ENCODE peak calls at places on chromosomes 12 and 14, in eight cellular contexts. B is erythroblast; N is progenitor cell of endocrine pancreas; L is amniotic epithelial cell; P is fibroblast of pulmonary artery; E is GM12878; D is stimulated activated CD4-positive, alpha-beta T cell treated with anti-CD3 and anti-CD28 coated beads, Interleukin-12 subunit alpha, Interleukin-12 subunit beta, amount 100 ng/mL, for 24 hours; H is LHCN-M2. Q is an unnamed sample.

GRCh38 chr12:50017047-50017446 is 8.2 kb downstream of the RACGAP1 start:
- DNase-seq in B (peak; percentile 29), N (no peak), L (peak; percentile 94), P (peak; percentile 97), E (no peak), D (no peak), H (peak; percentile 81), Q (no peak)

GRCh38 chr12:16454481-16454880 is 107.0 kb downstream of the MGST1 start:
- DNase-seq in B (no peak), N (no peak), L (peak; percentile 42), P (peak; percentile 44), E (no peak), D (no peak), H (peak; percentile 41), Q (no peak)

GRCh38 chr14:99628832-99629618 is 15.9 kb upstream of the HHIPL1 start:
- DNase-seq in B (peak; percentile 75), N (peak; percentile 78), L (peak; percentile 29), P (peak; percentile 74), E (no peak), D (peak; percentile 24), H (peak; percentile 37), Q (peak; percentile 41)

GRCh38 chr12:110501378-110501721 is 561 bp downstream of the VPS29 start:
- DNase-seq in B (peak; percentile 75), N (no peak), L (peak; percentile 50), P (peak; percentile 36), E (no peak), D (no peak), H (peak; percentile 65), Q (no peak)

GRCh38 chr12:3304436-3305135 is 186.4 kb upstream of the PRMT8 start:
- DNase-seq in B (no peak), N (no peak), L (peak; percentile 41), P (peak; percentile 51), E (no peak), D (no peak), H (peak; percentile 82), Q (no peak)

GRCh38 chr12:127494961-127495915 is 771.7 kb upstream of the TMEM132C start:
- DNase-seq in B (no peak), N (no peak), L (no peak), P (no peak), E (no peak), D (no peak), H (no peak), Q (no peak)

GRCh38 chr12:100529951-100530350 is 43.5 kb upstream of the GAS2L3 start:
- DNase-seq in B (no peak), N (no peak), L (no peak), P (no peak), E (no peak), D (no peak), H (no peak), Q (no peak)

GRCh38 chr12:85835810-85836715 is at the start of gene RASSF9:
- DNase-seq in B (no peak), N (no peak), L (peak; percentile 93), P (peak; percentile 97), E (no peak), D (no peak), H (peak; percentile 13), Q (no peak)

GRCh38 chr12:106459534-106459933 is 102.0 kb downstream of the POLR3B start:
- DNase-seq in B (no peak), N (no peak), L (no peak), P (no peak), E (no peak), D (no peak), H (no peak), Q (no peak)

GRCh38 chr12:28899951-28900350 is 249.1 kb upstream of the FAR2 start:
- DNase-seq in B (no peak), N (no peak), L (peak; percentile 84), P (peak; percentile 31), E (no peak), D (no peak), H (peak; percentile 28), Q (no peak)

GRCh38 chr12:63994704-63995103 is 150.2 kb downstream of the SRGAP1 start:
- DNase-seq in B (no peak), N (no peak), L (no peak), P (no peak), E (no peak), D (no peak), H (no peak), Q (no peak)

GRCh38 chr12:40970320-40970907 is 217.7 kb upstream of the PDZRN4 start:
- DNase-seq in B (peak; percentile 14), N (no peak), L (no peak), P (no peak), E (no peak), D (no peak), H (no peak), Q (no peak)

GRCh38 chr12:80559766-80560165 is 115.7 kb downstream of the PTPRQ start:
- DNase-seq in B (no peak), N (no peak), L (no peak), P (no peak), E (no peak), D (no peak), H (no peak), Q (no peak)

GRCh38 chr12:124754949-124755800 is 108.5 kb downstream of the SCARB1 start:
- DNase-seq in B (no peak), N (no peak), L (peak; percentile 98), P (peak; percentile 97), E (no peak), D (no peak), H (peak; percentile 94), Q (no peak)

GRCh38 chr14:95431199-95432145 is 85.0 kb downstream of the SYNE3 start:
- DNase-seq in B (peak; percentile 43), N (no peak), L (peak; percentile 29), P (peak; percentile 62), E (no peak), D (no peak), H (peak; percentile 16), Q (no peak)

GRCh38 chr12:52006726-52007157 is at the start of gene TAMALIN:
- DNase-seq in B (peak; percentile 57), N (peak; percentile 48), L (peak; percentile 34), P (peak; percentile 77), E (no peak), D (peak; percentile 62), H (peak; percentile 19), Q (no peak)

Q was measured in GM06990.